ENCODE peak calls at places on chromosomes 3 and 15, in eight cellular contexts. U is dorsolateral prefrontal cortex, F is B cell, L is foreskin fibroblast, X is neural progenitor cell, V is GM20000, Q is left ventricle myocardium inferior, J is CD14-positive monocyte. S is an unnamed sample.

GRCh38 chr3:42499478-42499871 is 3.0 kb upstream of the VIPR1 start:
- DNase-seq in U (no peak), F (no peak), L (no peak), X (no peak), V (no peak), Q (no peak), J (peak; percentile 13), S (no peak)

GRCh38 chr3:132803889-132804288 is 81.7 kb upstream of the NPHP3 start:
- DNase-seq in U (no peak), F (no peak), L (no peak), X (peak; percentile 29), V (no peak), Q (no peak), J (no peak), S (no peak)

GRCh38 chr15:95957854-95958253 is 372.6 kb upstream of the NR2F2 start:
- DNase-seq in U (no peak), F (no peak), L (no peak), X (peak; percentile 7), V (no peak), Q (no peak), J (no peak), S (no peak)

GRCh38 chr3:108861401-108861800 is 38.8 kb downstream of the TRAT1 start:
- DNase-seq in U (no peak), F (no peak), L (no peak), X (peak; percentile 43), V (no peak), Q (no peak), J (no peak), S (no peak)

GRCh38 chr3:33586402-33586801 is 131.7 kb downstream of the CLASP2 start:
- DNase-seq in U (no peak), F (no peak), L (no peak), X (no peak), V (no peak), Q (no peak), J (no peak), S (no peak)

GRCh38 chr15:25568751-25569150 is 129.9 kb upstream of the UBE3A start:
- DNase-seq in U (peak; percentile 54), F (no peak), L (no peak), X (no peak), V (no peak), Q (peak; percentile 41), J (no peak), S (no peak)

GRCh38 chr3:52291508-52292181 is 4.0 kb downstream of the GLYCTK start:
- DNase-seq in U (no peak), F (peak; percentile 73), L (no peak), X (peak; percentile 67), V (peak; percentile 71), Q (no peak), J (no peak), S (no peak)

GRCh38 chr3:123084192-123084591 is 17.4 kb downstream of the PDIA5 start:
- DNase-seq in U (no peak), F (no peak), L (no peak), X (no peak), V (no peak), Q (peak; percentile 54), J (no peak), S (no peak)

GRCh38 chr15:31202953-31203352 is 101.4 kb upstream of the TRPM1 start:
- DNase-seq in U (no peak), F (no peak), L (no peak), X (no peak), V (no peak), Q (no peak), J (no peak), S (no peak)

GRCh38 chr15:72222433-72222832 is 8.6 kb downstream of the PKM start:
- DNase-seq in U (no peak), F (no peak), L (peak; percentile 35), X (no peak), V (no peak), Q (peak; percentile 45), J (peak; percentile 66), S (no peak)

GRCh38 chr15:98648654-98649537 is 557 bp downstream of the IGF1R start:
- DNase-seq in U (peak; percentile 32), F (peak; percentile 68), L (no peak), X (peak; percentile 93), V (peak; percentile 71), Q (peak; percentile 58), J (no peak), S (no peak)
- TF ChIP-seq CTCF in U (peak; percentile 43), F (no peak), L (no peak), X (no peak), V (no peak), Q (peak; percentile 8), J (no peak), S (no peak)

GRCh38 chr15:60551781-60552161 is 72.8 kb upstream of the ICE2 start:
- DNase-seq in U (no peak), F (no peak), L (no peak), X (no peak), V (no peak), Q (no peak), J (no peak), S (no peak)
- TF ChIP-seq CTCF in U (no peak), F (no peak), L (no peak), X (peak; percentile 13), V (no peak), Q (no peak), J (no peak), S (no peak)

DNA sequence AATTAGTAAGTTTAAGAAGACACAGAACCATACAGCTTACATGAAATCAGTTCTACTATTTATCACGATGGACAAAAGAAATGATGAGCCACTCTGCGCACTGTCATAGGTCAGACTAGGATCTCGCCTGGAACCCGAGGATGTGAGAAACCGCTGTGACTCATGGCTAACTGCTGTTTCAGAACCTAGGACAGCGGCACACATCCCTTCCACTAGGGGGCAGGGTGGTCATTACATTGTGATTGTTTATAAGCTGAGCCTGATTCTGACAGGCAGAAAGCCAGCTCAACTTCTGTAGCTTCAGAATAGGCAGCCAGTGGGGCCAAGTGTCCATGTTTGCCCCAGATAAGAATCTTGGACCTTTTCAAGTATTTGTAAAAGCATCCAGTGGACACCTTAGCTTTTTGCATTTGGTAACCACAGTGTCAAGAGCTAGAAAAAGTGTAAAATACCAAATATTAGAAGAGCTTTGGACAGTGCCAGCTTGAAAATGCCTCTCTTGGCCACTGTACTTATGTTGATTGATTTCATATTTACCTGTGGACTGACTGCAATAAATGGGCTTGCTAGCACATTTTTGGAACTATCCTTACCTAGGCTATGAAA is 115.8 kb downstream of the KBTBD8 start:
- DNase-seq in U (peak; percentile 87), F (peak; percentile 52), L (peak; percentile 81), X (peak; percentile 92), V (peak; percentile 70), Q (peak; percentile 51), J (peak; percentile 72), S (peak; percentile 55)
- TF ChIP-seq CTCF in U (peak; percentile 90), F (peak; percentile 96), L (peak; percentile 99), X (peak; percentile 98), V (peak; percentile 90), Q (peak; percentile 86), J (peak; percentile 92), S (peak; percentile 97)

GRCh38 chr15:55434989-55435825 is 26.9 kb downstream of the PIERCE2 start:
- DNase-seq in U (no peak), F (peak; percentile 20), L (peak; percentile 33), X (peak; percentile 64), V (peak; percentile 54), Q (no peak), J (no peak), S (peak; percentile 25)
- TF ChIP-seq CTCF in U (peak; percentile 50), F (peak; percentile 69), L (peak; percentile 53), X (peak; percentile 69), V (peak; percentile 27), Q (peak; percentile 63), J (peak; percentile 81), S (peak; percentile 66)

GRCh38 chr3:172072543-172072942 is 33.2 kb downstream of the FNDC3B start:
- DNase-seq in U (no peak), F (no peak), L (no peak), X (no peak), V (no peak), Q (no peak), J (no peak), S (no peak)

GRCh38 chr3:172070269-172070668 is 30.9 kb downstream of the FNDC3B start:
- DNase-seq in U (no peak), F (no peak), L (no peak), X (no peak), V (no peak), Q (no peak), J (no peak), S (no peak)

GRCh38 chr3:172073262-172073915 is 34.0 kb downstream of the FNDC3B start:
- DNase-seq in U (no peak), F (no peak), L (no peak), X (no peak), V (no peak), Q (no peak), J (no peak), S (no peak)

GRCh38 chr3:172070799-172071198 is 31.4 kb downstream of the FNDC3B start:
- DNase-seq in U (no peak), F (no peak), L (no peak), X (no peak), V (no peak), Q (no peak), J (no peak), S (no peak)

GRCh38 chr3:172071780-172072179 is 32.4 kb downstream of the FNDC3B start:
- DNase-seq in U (no peak), F (no peak), L (no peak), X (no peak), V (no peak), Q (no peak), J (no peak), S (no peak)
- TF ChIP-seq CTCF in U (no peak), F (no peak), L (no peak), X (no peak), V (no peak), Q (no peak), J (no peak), S (no peak)

S was measured in AG09319.